ENCODE peak calls at places on chromosomes 2 and 18, in nine cellular contexts. B, S, O, M, Z, N, T, E and C are unnamed samples.

GRCh38 chr18:21300616-21301200 is 58.7 kb downstream of the GREB1L start:
- DNase-seq in B (no peak), S (no peak), O (no peak), M (no peak), Z (no peak), N (no peak), T (no peak), E (no peak), C (no peak)

GRCh38 chr2:7281348-7281747 is 364.1 kb downstream of the RNF144A start:
- DNase-seq in B (no peak), S (no peak), O (no peak), M (no peak), Z (no peak), N (no peak), T (no peak), E (no peak), C (no peak)

GRCh38 chr2:208040199-208041171 is 15.2 kb upstream of the PLEKHM3 start:
- DNase-seq in B (peak), S (peak), O (peak), M (peak), Z (no peak), N (peak), T (peak), E (peak), C (peak)

GRCh38 chr2:149148195-149149006 is 109.9 kb downstream of the LYPD6B start:
- DNase-seq in B (no peak), S (no peak), O (no peak), M (no peak), Z (no peak), N (no peak), T (no peak), E (no peak), C (no peak)

GRCh38 chr2:29187926-29188325 is 72.7 kb downstream of the CLIP4 start:
- DNase-seq in B (no peak), S (no peak), O (no peak), M (no peak), Z (no peak), N (no peak), T (no peak), E (no peak), C (no peak)

GRCh38 chr18:55343396-55344073 is 244.5 kb downstream of the TCF4 start:
- DNase-seq in B (no peak), S (no peak), O (no peak), M (no peak), Z (no peak), N (no peak), T (no peak), E (no peak), C (no peak)

GRCh38 chr2:217075225-217075802 is 215.4 kb upstream of the TNP1 start:
- DNase-seq in B (no peak), S (peak), O (no peak), M (no peak), Z (no peak), N (peak), T (no peak), E (no peak), C (peak)

GRCh38 chr2:161763153-161763552 is 138.9 kb downstream of the SLC4A10 start:
- DNase-seq in B (no peak), S (no peak), O (no peak), M (no peak), Z (no peak), N (no peak), T (no peak), E (no peak), C (no peak)

GRCh38 chr2:207254526-207255464 is 89.0 kb upstream of the KLF7 start:
- DNase-seq in B (no peak), S (no peak), O (no peak), M (no peak), Z (no peak), N (no peak), T (no peak), E (no peak), C (no peak)

GRCh38 chr2:117500721-117501120 is 313.8 kb upstream of the DDX18 start:
- DNase-seq in B (no peak), S (no peak), O (no peak), M (no peak), Z (no peak), N (no peak), T (no peak), E (no peak), C (no peak)

GRCh38 chr2:102064679-102065674 is 73.2 kb downstream of the IL1R2 start:
- DNase-seq in B (no peak), S (no peak), O (no peak), M (no peak), Z (no peak), N (no peak), T (no peak), E (no peak), C (no peak)

GRCh38 chr18:34592961-34593382 is 117.1 kb upstream of the DTNA start:
- DNase-seq in B (peak), S (peak), O (peak), M (peak), Z (no peak), N (peak), T (peak), E (peak), C (peak)

GRCh38 chr2:145060876-145061275 is 541.0 kb upstream of the ZEB2 start:
- DNase-seq in B (no peak), S (peak), O (no peak), M (no peak), Z (no peak), N (no peak), T (no peak), E (no peak), C (no peak)

GRCh38 chr2:289362-290089 is 1.6 kb upstream of the ALKAL2 start:
- DNase-seq in B (no peak), S (no peak), O (no peak), M (peak), Z (no peak), N (peak), T (no peak), E (peak), C (peak)

GRCh38 chr2:160454070-160454797 is 39.4 kb downstream of the RBMS1 start:
- DNase-seq in B (no peak), S (no peak), O (no peak), M (no peak), Z (no peak), N (no peak), T (no peak), E (no peak), C (no peak)

GRCh38 chr18:34493566-34494358 is 216.3 kb upstream of the DTNA start:
- DNase-seq in B (peak), S (no peak), O (no peak), M (peak), Z (no peak), N (peak), T (peak), E (peak), C (peak)

GRCh38 chr18:2471523-2471922 is 99.8 kb downstream of the METTL4 start:
- DNase-seq in B (no peak), S (no peak), O (no peak), M (no peak), Z (no peak), N (peak), T (no peak), E (no peak), C (no peak)

GRCh38 chr2:195837987-195838386 is 181.0 kb downstream of the SLC39A10 start:
- DNase-seq in B (no peak), S (no peak), O (no peak), M (no peak), Z (no peak), N (no peak), T (no peak), E (no peak), C (no peak)

GRCh38 chr2:107809835-107810234 is 16.9 kb upstream of the RGPD4 start:
- DNase-seq in B (no peak), S (no peak), O (no peak), M (no peak), Z (no peak), N (no peak), T (no peak), E (no peak), C (no peak)

GRCh38 chr2:17327649-17328048 is 190.6 kb downstream of the RAD51AP2 start:
- DNase-seq in B (no peak), S (no peak), O (no peak), M (no peak), Z (no peak), N (no peak), T (no peak), E (no peak), C (no peak)

GRCh38 chr2:201996006-201996405 is 37.6 kb upstream of the FZD7 start:
- DNase-seq in B (no peak), S (no peak), O (no peak), M (no peak), Z (no peak), N (peak), T (no peak), E (no peak), C (no peak)

GRCh38 chr18:52869942-52870907 is 530.2 kb downstream of the DCC start:
- DNase-seq in B (peak), S (no peak), O (no peak), M (no peak), Z (no peak), N (peak), T (peak), E (peak), C (peak)

GRCh38 chr2:119786312-119786711 is 26.6 kb downstream of the PTPN4 start:
- DNase-seq in B (no peak), S (no peak), O (no peak), M (no peak), Z (no peak), N (no peak), T (no peak), E (no peak), C (no peak)

GRCh38 chr2:232203166-232203891 is 175.2 kb upstream of the ALPP start:
- DNase-seq in B (no peak), S (no peak), O (no peak), M (no peak), Z (no peak), N (no peak), T (no peak), E (no peak), C (no peak)

GRCh38 chr2:39521876-39522517 is 84.9 kb upstream of the MAP4K3 start:
- DNase-seq in B (no peak), S (no peak), O (no peak), M (no peak), Z (no peak), N (no peak), T (no peak), E (no peak), C (no peak)

GRCh38 chr2:237968048-237968862 is 1.4 kb downstream of the UBE2F start:
- DNase-seq in B (peak), S (peak), O (no peak), M (peak), Z (no peak), N (peak), T (no peak), E (no peak), C (no peak)

GRCh38 chr2:33126973-33127372 is 180.2 kb downstream of the LTBP1 start:
- DNase-seq in B (no peak), S (peak), O (no peak), M (no peak), Z (no peak), N (no peak), T (no peak), E (no peak), C (no peak)